ENCODE peak calls at places on chromosomes 2 and 18, in eight cellular contexts. R is PC-9, Q is tibial nerve, K is AG10803, F is A549, D is epithelial cell of esophagus, H is mucosa of descending colon, Y is cardiac muscle cell. W is an unnamed sample.

GRCh38 chr2:115825912-115826311 is 1383.5 kb downstream of the DPP10 start:
- DNase-seq in Q (no peak), K (no peak), D (no peak), F (no peak), R (no peak), H (no peak), Y (no peak), W (no peak)

GRCh38 chr2:172249986-172250385 is 147.3 kb upstream of the DLX2 start:
- DNase-seq in F (no peak), D (peak; percentile 93), K (peak; percentile 72), Q (no peak), R (no peak), H (no peak), Y (peak; percentile 57), W (peak; percentile 83)

GRCh38 chr2:118539290-118539689 is 308.2 kb downstream of the EN1 start:
- DNase-seq in D (peak; percentile 27), F (no peak), K (peak; percentile 42), R (peak; percentile 3), Q (peak; percentile 36), Y (peak; percentile 50), H (peak; percentile 16), W (peak; percentile 52)

GRCh38 chr2:78330181-78330580 is 695.3 kb upstream of the REG3G start:
- DNase-seq in F (no peak), R (no peak), Q (no peak), H (no peak), Y (no peak), K (no peak), D (no peak), W (no peak)

GRCh38 chr18:54089749-54090459 is 134.6 kb downstream of the MBD2 start:
- DNase-seq in K (no peak), F (no peak), H (no peak), R (no peak), D (no peak), Q (no peak), Y (no peak), W (no peak)

GRCh38 chr18:27838230-27838629 is 338.7 kb downstream of the CDH2 start:
- DNase-seq in K (no peak), Y (peak; percentile 6), D (peak; percentile 88), H (no peak), Q (no peak), R (no peak), F (no peak), W (no peak)

GRCh38 chr2:17661460-17661859 is 92.2 kb downstream of the SMC6 start:
- DNase-seq in K (no peak), R (no peak), F (no peak), H (no peak), Y (no peak), D (peak; percentile 56), Q (no peak), W (no peak)

GRCh38 chr18:74819433-74820059 is 221.9 kb downstream of the ZNF407 start:
- DNase-seq in F (peak; percentile 15), Y (no peak), K (no peak), Q (no peak), H (peak; percentile 12), D (peak; percentile 33), R (no peak), W (no peak)

GRCh38 chr2:16386000-16386399 is 279.6 kb downstream of the CYRIA start:
- DNase-seq in Q (no peak), R (no peak), K (no peak), Y (no peak), H (no peak), D (no peak), F (no peak), W (no peak)

GRCh38 chr18:7202119-7202680 is 28.7 kb upstream of the LRRC30 start:
- DNase-seq in F (no peak), R (no peak), Q (no peak), Y (no peak), K (no peak), H (no peak), D (no peak), W (no peak)

GRCh38 chr2:143475131-143475784 is 346.0 kb downstream of the ARHGAP15 start:
- DNase-seq in K (peak; percentile 39), H (no peak), Q (no peak), R (no peak), Y (peak; percentile 31), D (no peak), F (no peak), W (peak; percentile 53)

GRCh38 chr2:24461685-24462084 is 29.4 kb upstream of the NCOA1 start:
- DNase-seq in F (no peak), H (no peak), Y (no peak), D (no peak), Q (no peak), R (no peak), K (no peak), W (no peak)

GRCh38 chr2:201972621-201973255 is 60.9 kb upstream of the FZD7 start:
- DNase-seq in F (no peak), D (no peak), Y (no peak), Q (no peak), H (no peak), R (no peak), K (no peak), W (no peak)

GRCh38 chr2:37590119-37590571 is 81.3 kb downstream of the CDC42EP3 start:
- DNase-seq in F (no peak), Q (peak; percentile 53), D (no peak), R (no peak), H (no peak), Y (peak; percentile 93), K (peak; percentile 95), W (no peak)

GRCh38 chr2:17470855-17471641 is 47.2 kb downstream of the RAD51AP2 start:
- DNase-seq in D (peak; percentile 66), R (peak; percentile 20), H (peak; percentile 13), F (peak; percentile 2), Y (peak; percentile 48), Q (no peak), K (peak; percentile 0), W (peak; percentile 59)

GRCh38 chr2:205333351-205333750 is 348.9 kb upstream of the NRP2 start:
- DNase-seq in Q (no peak), F (no peak), Y (no peak), H (no peak), D (no peak), R (no peak), K (no peak), W (no peak)

GRCh38 chr2:39772086-39772811 is 6.8 kb downstream of the THUMPD2 start:
- DNase-seq in D (peak; percentile 90), Q (no peak), F (no peak), R (no peak), K (peak; percentile 75), H (no peak), Y (peak; percentile 33), W (peak; percentile 51)

GRCh38 chr2:217711236-217711635 is 291.6 kb downstream of the TNS1 start:
- DNase-seq in K (peak; percentile 82), Q (no peak), F (no peak), R (no peak), H (no peak), Y (peak; percentile 36), D (no peak), W (peak; percentile 49)

GRCh38 chr18:74496508-74497307 is 545 bp downstream of the CNDP2 start:
- DNase-seq in H (peak; percentile 65), Y (peak; percentile 65), R (peak; percentile 68), F (peak; percentile 44), Q (peak; percentile 13), D (peak; percentile 29), K (peak; percentile 57), W (peak; percentile 52)

GRCh38 chr2:239269173-239269865 is 131.5 kb downstream of the HDAC4 start:
- DNase-seq in D (peak; percentile 32), Y (no peak), R (no peak), Q (no peak), H (peak; percentile 69), K (no peak), F (no peak), W (no peak)

GRCh38 chr2:95058466-95058988 is 33.0 kb downstream of the MAL start:
- DNase-seq in H (no peak), Y (no peak), Q (no peak), F (no peak), D (no peak), K (no peak), R (no peak), W (no peak)

GRCh38 chr2:166628478-166629136 is 134.6 kb upstream of the SCN7A start:
- DNase-seq in H (no peak), Q (no peak), D (peak; percentile 51), F (no peak), K (no peak), Y (no peak), R (peak; percentile 25), W (no peak)
- TF ChIP-seq CTCF in H (no peak), Q (no peak), D (no peak), F (no peak), K (no peak), Y (no peak), R (no peak), W (no peak)

DNA sequence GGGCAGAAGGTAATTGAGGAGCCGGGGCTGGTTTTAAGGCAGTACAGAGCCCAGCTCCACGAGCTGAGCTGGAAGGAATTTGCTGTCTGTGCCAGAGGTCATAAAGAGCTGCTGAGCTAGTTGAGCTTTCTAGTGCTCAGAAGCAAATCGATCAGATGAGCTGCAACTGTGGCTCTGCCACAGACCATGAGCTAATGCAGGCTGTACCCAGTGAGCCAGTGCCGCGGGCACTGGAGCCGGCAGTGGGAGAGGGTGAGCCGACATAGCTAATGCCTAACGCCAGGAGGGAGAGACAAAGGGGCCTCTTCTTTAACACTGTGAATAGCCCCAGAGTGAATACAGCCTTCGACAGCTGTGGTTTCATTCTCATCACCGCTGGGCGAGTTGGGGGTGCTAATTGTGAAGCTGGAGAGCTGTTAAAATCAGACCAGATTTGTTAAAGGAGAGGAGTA is 410.1 kb upstream of the TCF4 start:
- DNase-seq in Y (peak; percentile 51), Q (no peak), K (peak; percentile 82), H (no peak), F (no peak), R (no peak), D (peak; percentile 42), W (peak; percentile 46)
- H3K4me3 ChIP-seq in Y (no peak overlapping the region), Q (no peak overlapping the region), K (peak overlapping the region; percentile 54), H (no peak overlapping the region), F (no peak overlapping the region), R (peak overlapping the region; percentile 50), D (no peak overlapping the region), W (no peak overlapping the region)

GRCh38 chr2:235543851-235544686 is 50.2 kb downstream of the AGAP1 start:
- DNase-seq in Y (no peak), F (no peak), Q (no peak), K (no peak), D (no peak), H (no peak), R (no peak), W (no peak)
- TF ChIP-seq CTCF in Y (no peak), F (no peak), Q (no peak), K (no peak), D (no peak), H (no peak), R (no peak), W (no peak)

DNA sequence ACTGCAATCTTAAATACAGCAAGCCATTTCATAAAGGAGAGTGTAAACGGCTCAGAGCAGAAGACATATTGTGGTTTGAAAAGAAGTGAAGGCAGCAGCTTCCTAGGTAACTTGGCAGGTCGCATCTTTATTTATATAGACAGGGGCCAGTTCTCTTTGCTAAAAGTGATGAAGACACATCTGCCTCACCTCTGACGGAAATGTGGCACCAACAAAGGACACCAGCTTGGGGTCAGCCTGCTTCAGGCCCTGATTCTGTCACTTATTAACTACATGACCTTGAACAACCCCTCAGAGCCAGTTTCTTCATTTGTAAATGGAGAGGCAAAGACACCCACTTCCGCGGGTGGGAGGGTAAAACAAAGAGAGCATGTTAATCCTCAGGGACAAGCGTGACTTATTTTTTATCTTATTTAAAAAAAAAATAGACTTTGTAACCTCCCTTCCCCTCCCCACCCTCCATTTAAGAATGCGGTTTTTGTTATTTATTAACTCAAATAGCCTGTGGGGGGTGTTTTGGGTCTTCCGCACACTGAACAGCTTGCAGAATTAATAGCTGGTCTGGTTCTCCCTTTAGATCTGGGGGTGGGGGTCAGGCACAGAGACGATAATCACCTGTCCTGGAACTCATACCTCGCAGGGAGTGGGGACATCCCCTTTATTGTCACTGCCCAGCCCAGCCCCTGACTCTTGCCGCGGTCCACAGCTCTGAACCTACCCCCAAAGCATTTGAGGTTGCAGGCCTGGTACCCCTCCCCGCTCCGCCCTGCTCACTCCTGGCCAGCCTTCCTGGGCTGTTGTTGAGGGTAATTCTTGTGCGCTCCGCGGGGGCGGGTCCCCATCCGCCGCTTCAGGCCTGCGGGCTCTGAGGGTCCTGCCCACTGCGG is 64.2 kb upstream of the TMEM17 start:
- DNase-seq in K (no peak), D (no peak), Y (no peak), R (no peak), H (peak; percentile 14), Q (no peak), F (peak; percentile 91), W (no peak)
- H3K4me3 ChIP-seq in K (no peak overlapping the region), D (no peak overlapping the region), Y (no peak overlapping the region), R (no peak overlapping the region), H (no peak overlapping the region), Q (no peak overlapping the region), F (peak overlapping the region; percentile 36), W (no peak overlapping the region)